ENCODE peak calls at places on chromosomes 11 and 22, in ten cellular contexts. One of them, this sample, is unnamed.

GRCh38 chr11:120061761-120062560 is 76.0 kb downstream of the TRIM29 start:
- DNase-seq in T-helper 2 cell treated with Interferon-gamma antibody and Interleukin-4, amounts not matched to agents 5 μg/mL and 100 μg/mL, for 36 hours: no peak
- DNase-seq in COR-L47: no peak
- DNase-seq in endothelial cell: no peak
- DNase-seq in glutamatergic neuron: peak; percentile 36
- DNase-seq in iris pigment epithelial cell: peak; percentile 9
- DNase-seq in psoas muscle: no peak
- DNase-seq in NCI-H1930: no peak
- DNase-seq in PC-9: no peak
- DNase-seq in mucosa of descending colon: no peak
- DNase-seq in this sample: peak; percentile 69

GRCh38 chr11:130904380-130904779 is 11.9 kb downstream of the SNX19 start:
- DNase-seq in PC-9: no peak
- DNase-seq in iris pigment epithelial cell: peak; percentile 36
- DNase-seq in psoas muscle: no peak
- DNase-seq in NCI-H1930: no peak
- DNase-seq in mucosa of descending colon: no peak
- DNase-seq in T-helper 2 cell treated with Interferon-gamma antibody and Interleukin-4, amounts not matched to agents 5 μg/mL and 100 μg/mL, for 36 hours: no peak
- DNase-seq in glutamatergic neuron: no peak
- DNase-seq in endothelial cell: no peak
- DNase-seq in COR-L47: no peak
- DNase-seq in this sample: peak; percentile 35

GRCh38 chr11:15944460-15944859 is 411.9 kb downstream of the SOX6 start:
- DNase-seq in T-helper 2 cell treated with Interferon-gamma antibody and Interleukin-4, amounts not matched to agents 5 μg/mL and 100 μg/mL, for 36 hours: no peak
- DNase-seq in psoas muscle: no peak
- DNase-seq in glutamatergic neuron: no peak
- DNase-seq in PC-9: no peak
- DNase-seq in endothelial cell: no peak
- DNase-seq in mucosa of descending colon: no peak
- DNase-seq in COR-L47: no peak
- DNase-seq in NCI-H1930: no peak
- DNase-seq in iris pigment epithelial cell: no peak
- DNase-seq in this sample: peak; percentile 39

GRCh38 chr22:32480238-32480637 is 5.6 kb downstream of the FBXO7 start:
- DNase-seq in iris pigment epithelial cell: no peak
- DNase-seq in mucosa of descending colon: no peak
- DNase-seq in glutamatergic neuron: no peak
- DNase-seq in COR-L47: no peak
- DNase-seq in NCI-H1930: no peak
- DNase-seq in T-helper 2 cell treated with Interferon-gamma antibody and Interleukin-4, amounts not matched to agents 5 μg/mL and 100 μg/mL, for 36 hours: no peak
- DNase-seq in PC-9: no peak
- DNase-seq in psoas muscle: no peak
- DNase-seq in endothelial cell: no peak
- DNase-seq in this sample: no peak

GRCh38 chr11:118364956-118365615 is 5.7 kb downstream of the UBE4A start:
- DNase-seq in glutamatergic neuron: no peak
- DNase-seq in endothelial cell: no peak
- DNase-seq in PC-9: no peak
- DNase-seq in NCI-H1930: no peak
- DNase-seq in iris pigment epithelial cell: no peak
- DNase-seq in mucosa of descending colon: no peak
- DNase-seq in COR-L47: no peak
- DNase-seq in psoas muscle: no peak
- DNase-seq in T-helper 2 cell treated with Interferon-gamma antibody and Interleukin-4, amounts not matched to agents 5 μg/mL and 100 μg/mL, for 36 hours: no peak
- DNase-seq in this sample: no peak

GRCh38 chr11:111440416-111441205 is 61.5 kb upstream of the POU2AF1 start:
- DNase-seq in COR-L47: no peak
- DNase-seq in T-helper 2 cell treated with Interferon-gamma antibody and Interleukin-4, amounts not matched to agents 5 μg/mL and 100 μg/mL, for 36 hours: no peak
- DNase-seq in mucosa of descending colon: no peak
- DNase-seq in endothelial cell: no peak
- DNase-seq in glutamatergic neuron: no peak
- DNase-seq in psoas muscle: no peak
- DNase-seq in PC-9: no peak
- DNase-seq in NCI-H1930: no peak
- DNase-seq in iris pigment epithelial cell: no peak
- DNase-seq in this sample: no peak

GRCh38 chr11:64501500-64502427 is 89.3 kb upstream of the SLC22A12 start:
- DNase-seq in glutamatergic neuron: no peak
- DNase-seq in PC-9: no peak
- DNase-seq in psoas muscle: no peak
- DNase-seq in COR-L47: no peak
- DNase-seq in T-helper 2 cell treated with Interferon-gamma antibody and Interleukin-4, amounts not matched to agents 5 μg/mL and 100 μg/mL, for 36 hours: no peak
- DNase-seq in mucosa of descending colon: peak; percentile 72
- DNase-seq in endothelial cell: no peak
- DNase-seq in iris pigment epithelial cell: no peak
- DNase-seq in NCI-H1930: no peak
- DNase-seq in this sample: no peak

GRCh38 chr22:49210606-49211005 is 617.1 kb downstream of the BRD1 start:
- DNase-seq in iris pigment epithelial cell: no peak
- DNase-seq in NCI-H1930: no peak
- DNase-seq in COR-L47: no peak
- DNase-seq in PC-9: no peak
- DNase-seq in endothelial cell: no peak
- DNase-seq in psoas muscle: no peak
- DNase-seq in mucosa of descending colon: no peak
- DNase-seq in T-helper 2 cell treated with Interferon-gamma antibody and Interleukin-4, amounts not matched to agents 5 μg/mL and 100 μg/mL, for 36 hours: no peak
- DNase-seq in glutamatergic neuron: no peak
- DNase-seq in this sample: no peak

GRCh38 chr11:30855383-30856006 is 269.3 kb upstream of the MPPED2 start:
- DNase-seq in psoas muscle: no peak
- DNase-seq in COR-L47: peak; percentile 3
- DNase-seq in NCI-H1930: no peak
- DNase-seq in PC-9: no peak
- DNase-seq in endothelial cell: no peak
- DNase-seq in T-helper 2 cell treated with Interferon-gamma antibody and Interleukin-4, amounts not matched to agents 5 μg/mL and 100 μg/mL, for 36 hours: no peak
- DNase-seq in glutamatergic neuron: no peak
- DNase-seq in iris pigment epithelial cell: peak; percentile 23
- DNase-seq in mucosa of descending colon: no peak
- DNase-seq in this sample: no peak

GRCh38 chr11:102451693-102452460 is 688 bp downstream of the TMEM123 start:
- DNase-seq in endothelial cell: peak; percentile 53
- DNase-seq in mucosa of descending colon: peak; percentile 92
- DNase-seq in T-helper 2 cell treated with Interferon-gamma antibody and Interleukin-4, amounts not matched to agents 5 μg/mL and 100 μg/mL, for 36 hours: peak; percentile 79
- DNase-seq in NCI-H1930: peak; percentile 22
- DNase-seq in COR-L47: peak; percentile 67
- DNase-seq in PC-9: peak; percentile 53
- DNase-seq in psoas muscle: peak; percentile 59
- DNase-seq in iris pigment epithelial cell: peak; percentile 61
- DNase-seq in glutamatergic neuron: peak; percentile 50
- DNase-seq in this sample: peak; percentile 60

GRCh38 chr11:15947681-15948648 is 408.4 kb downstream of the SOX6 start:
- DNase-seq in endothelial cell: no peak
- DNase-seq in iris pigment epithelial cell: no peak
- DNase-seq in mucosa of descending colon: no peak
- DNase-seq in T-helper 2 cell treated with Interferon-gamma antibody and Interleukin-4, amounts not matched to agents 5 μg/mL and 100 μg/mL, for 36 hours: no peak
- DNase-seq in NCI-H1930: no peak
- DNase-seq in COR-L47: no peak
- DNase-seq in PC-9: no peak
- DNase-seq in psoas muscle: no peak
- DNase-seq in glutamatergic neuron: no peak
- DNase-seq in this sample: no peak

GRCh38 chr11:57072640-57073039 is 83.9 kb downstream of the OR5AK2 start:
- DNase-seq in endothelial cell: no peak
- DNase-seq in mucosa of descending colon: no peak
- DNase-seq in PC-9: peak; percentile 9
- DNase-seq in NCI-H1930: no peak
- DNase-seq in glutamatergic neuron: no peak
- DNase-seq in T-helper 2 cell treated with Interferon-gamma antibody and Interleukin-4, amounts not matched to agents 5 μg/mL and 100 μg/mL, for 36 hours: no peak
- DNase-seq in COR-L47: no peak
- DNase-seq in iris pigment epithelial cell: peak; percentile 98
- DNase-seq in psoas muscle: no peak
- DNase-seq in this sample: no peak

GRCh38 chr11:44138286-44138685 is 42.8 kb downstream of the EXT2 start:
- DNase-seq in mucosa of descending colon: no peak
- DNase-seq in iris pigment epithelial cell: peak; percentile 77
- DNase-seq in glutamatergic neuron: no peak
- DNase-seq in NCI-H1930: no peak
- DNase-seq in T-helper 2 cell treated with Interferon-gamma antibody and Interleukin-4, amounts not matched to agents 5 μg/mL and 100 μg/mL, for 36 hours: no peak
- DNase-seq in COR-L47: no peak
- DNase-seq in PC-9: no peak
- DNase-seq in psoas muscle: no peak
- DNase-seq in endothelial cell: no peak
- DNase-seq in this sample: no peak

GRCh38 chr11:10303558-10304363 is 1.1 kb upstream of the ADM start:
- DNase-seq in NCI-H1930: peak; percentile 54
- DNase-seq in glutamatergic neuron: no peak
- DNase-seq in psoas muscle: peak; percentile 34
- DNase-seq in mucosa of descending colon: peak; percentile 76
- DNase-seq in endothelial cell: peak; percentile 34
- DNase-seq in iris pigment epithelial cell: peak; percentile 68
- DNase-seq in T-helper 2 cell treated with Interferon-gamma antibody and Interleukin-4, amounts not matched to agents 5 μg/mL and 100 μg/mL, for 36 hours: no peak
- DNase-seq in COR-L47: no peak
- DNase-seq in PC-9: peak; percentile 68
- DNase-seq in this sample: no peak

GRCh38 chr22:19990188-19990587 is 26.4 kb downstream of the ARVCF start:
- DNase-seq in iris pigment epithelial cell: no peak
- DNase-seq in psoas muscle: no peak
- DNase-seq in NCI-H1930: no peak
- DNase-seq in mucosa of descending colon: peak; percentile 11
- DNase-seq in COR-L47: no peak
- DNase-seq in PC-9: no peak
- DNase-seq in T-helper 2 cell treated with Interferon-gamma antibody and Interleukin-4, amounts not matched to agents 5 μg/mL and 100 μg/mL, for 36 hours: no peak
- DNase-seq in glutamatergic neuron: no peak
- DNase-seq in endothelial cell: no peak
- DNase-seq in this sample: no peak

GRCh38 chr11:11209967-11210366 is 143.1 kb downstream of the CSNK2A3 start:
- DNase-seq in psoas muscle: no peak
- DNase-seq in NCI-H1930: no peak
- DNase-seq in mucosa of descending colon: no peak
- DNase-seq in T-helper 2 cell treated with Interferon-gamma antibody and Interleukin-4, amounts not matched to agents 5 μg/mL and 100 μg/mL, for 36 hours: no peak
- DNase-seq in PC-9: no peak
- DNase-seq in COR-L47: no peak
- DNase-seq in iris pigment epithelial cell: no peak
- DNase-seq in glutamatergic neuron: no peak
- DNase-seq in endothelial cell: no peak
- DNase-seq in this sample: no peak

GRCh38 chr11:58923300-58923788 is 15.9 kb upstream of the GLYATL1 start:
- DNase-seq in PC-9: peak; percentile 2
- DNase-seq in COR-L47: peak; percentile 23
- DNase-seq in glutamatergic neuron: no peak
- DNase-seq in T-helper 2 cell treated with Interferon-gamma antibody and Interleukin-4, amounts not matched to agents 5 μg/mL and 100 μg/mL, for 36 hours: peak; percentile 33
- DNase-seq in mucosa of descending colon: no peak
- DNase-seq in psoas muscle: no peak
- DNase-seq in iris pigment epithelial cell: peak; percentile 40
- DNase-seq in NCI-H1930: peak; percentile 37
- DNase-seq in endothelial cell: no peak
- DNase-seq in this sample: peak; percentile 62